ENCODE peak calls at places on chromosomes 1 and 21, in four cellular contexts. M is prostate gland, V is heart right ventricle, H is small intestine. Q is an unnamed sample.

GRCh38 chr1:162661336-162661735 is 29.1 kb downstream of the DDR2 start:
- DNase-seq in M (no peak), V (no peak), H (no peak), Q (no peak)

GRCh38 chr1:100785399-100786082 is 66.0 kb downstream of the VCAM1 start:
- DNase-seq in M (no peak), V (no peak), H (no peak), Q (no peak)

GRCh38 chr1:189567890-189568289 is 909.8 kb downstream of the BRINP3 start:
- DNase-seq in M (no peak), V (no peak), H (no peak), Q (no peak)

GRCh38 chr1:118989006-118989736 is 1.0 kb upstream of the TBX15 start:
- DNase-seq in M (no peak), V (no peak), H (no peak), Q (no peak)

GRCh38 chr1:197695961-197696360 is 79.3 kb downstream of the DENND1B start:
- DNase-seq in M (no peak), V (no peak), H (no peak), Q (no peak)

GRCh38 chr21:45560106-45561021 is 18.1 kb upstream of the SLC19A1 start:
- DNase-seq in M (no peak), V (no peak), H (no peak), Q (no peak)

GRCh38 chr1:219340796-219341195 is 167.1 kb downstream of the LYPLAL1 start:
- DNase-seq in M (no peak), V (no peak), H (no peak), Q (no peak)

GRCh38 chr1:14220324-14220723 is 378.2 kb upstream of the KAZN start:
- DNase-seq in M (no peak), V (no peak), H (no peak), Q (no peak)

GRCh38 chr21:26077523-26077922 is 93.0 kb downstream of the APP start:
- DNase-seq in M (no peak), V (no peak), H (no peak), Q (no peak)

GRCh38 chr1:46411601-46412341 is 17.7 kb downstream of the FAAH start:
- DNase-seq in M (no peak), V (no peak), H (no peak), Q (no peak)

DNA sequence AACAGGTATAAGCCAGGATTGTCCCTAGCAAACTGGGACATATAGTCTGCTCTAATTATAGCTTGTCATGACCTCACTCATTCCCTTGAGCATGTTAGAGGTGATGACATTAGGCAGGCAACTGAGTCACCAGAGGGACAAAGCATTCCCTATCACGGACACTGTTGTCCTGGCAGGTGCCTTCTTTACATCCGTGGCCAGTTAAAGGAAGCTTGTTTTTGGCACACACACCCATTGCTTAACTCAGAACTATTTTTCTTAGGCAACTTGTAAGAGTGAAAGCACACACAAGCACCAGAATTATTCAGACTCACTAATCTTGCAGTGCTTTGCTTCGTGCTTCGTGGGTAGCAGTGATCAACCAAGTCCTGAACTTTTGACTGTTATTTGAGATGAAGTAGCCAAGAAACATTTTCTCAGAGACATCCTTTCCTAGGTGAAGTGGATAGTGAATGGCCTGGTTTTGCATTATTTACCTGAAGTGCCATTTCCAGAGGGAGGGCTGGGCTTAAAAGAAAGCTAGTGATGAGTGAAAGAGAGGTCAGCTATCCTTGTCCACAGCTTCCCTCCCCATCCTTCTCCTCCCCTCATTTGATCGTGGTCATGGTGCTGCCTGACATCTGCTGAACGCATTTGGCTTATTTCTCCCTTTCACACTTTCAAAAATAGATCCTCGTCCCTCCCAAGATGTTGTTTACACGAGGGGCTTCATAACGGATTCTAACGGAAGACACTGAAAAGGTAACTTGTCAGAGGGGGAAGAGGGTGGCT is 65.9 kb downstream of the PRRX1 start:
- DNase-seq in M (no peak), V (peak), H (no peak), Q (peak)
- H3K27ac ChIP-seq in M (no peak), V (peak), H (no peak), Q (peak)

GRCh38 chr1:18511469-18511997 is 30.8 kb downstream of the KLHDC7A start:
- DNase-seq in M (no peak), V (no peak), H (no peak), Q (no peak)

GRCh38 chr1:18513995-18514394 is 33.3 kb downstream of the KLHDC7A start:
- DNase-seq in M (peak), V (no peak), H (no peak), Q (no peak)

GRCh38 chr1:18512883-18513282 is 32.2 kb downstream of the KLHDC7A start:
- DNase-seq in M (no peak), V (no peak), H (no peak), Q (no peak)

GRCh38 chr1:18516473-18516872 is 35.7 kb downstream of the KLHDC7A start:
- DNase-seq in M (no peak), V (no peak), H (no peak), Q (no peak)

GRCh38 chr1:18515120-18515667 is 34.5 kb downstream of the KLHDC7A start:
- DNase-seq in M (no peak), V (no peak), H (no peak), Q (no peak)
- H3K27ac ChIP-seq in M (no peak), V (no peak), H (no peak), Q (no peak)

DNA sequence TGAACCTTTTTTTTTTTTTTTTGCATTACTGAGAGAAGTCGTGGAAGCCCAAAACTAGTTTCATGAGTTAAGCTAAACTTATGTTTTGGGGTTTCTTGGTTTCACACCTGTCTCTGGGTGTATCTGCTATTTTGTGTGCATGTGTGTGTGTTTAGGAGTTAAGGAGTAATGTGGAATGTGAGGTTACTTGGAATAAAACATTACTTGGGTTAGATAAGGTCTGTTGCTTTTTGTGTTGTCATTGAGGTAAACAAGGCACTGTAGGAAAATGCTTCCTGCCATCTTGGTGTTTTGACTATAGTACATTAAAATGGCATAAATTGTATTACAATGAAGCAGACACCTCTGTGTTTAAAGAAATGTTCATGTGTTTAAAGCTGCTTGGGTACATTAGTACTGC is 2.9 kb downstream of the TENT5C start:
- DNase-seq in M (no peak), V (no peak), H (no peak), Q (no peak)
- H3K27ac ChIP-seq in M (no peak), V (peak), H (no peak), Q (peak)

DNA sequence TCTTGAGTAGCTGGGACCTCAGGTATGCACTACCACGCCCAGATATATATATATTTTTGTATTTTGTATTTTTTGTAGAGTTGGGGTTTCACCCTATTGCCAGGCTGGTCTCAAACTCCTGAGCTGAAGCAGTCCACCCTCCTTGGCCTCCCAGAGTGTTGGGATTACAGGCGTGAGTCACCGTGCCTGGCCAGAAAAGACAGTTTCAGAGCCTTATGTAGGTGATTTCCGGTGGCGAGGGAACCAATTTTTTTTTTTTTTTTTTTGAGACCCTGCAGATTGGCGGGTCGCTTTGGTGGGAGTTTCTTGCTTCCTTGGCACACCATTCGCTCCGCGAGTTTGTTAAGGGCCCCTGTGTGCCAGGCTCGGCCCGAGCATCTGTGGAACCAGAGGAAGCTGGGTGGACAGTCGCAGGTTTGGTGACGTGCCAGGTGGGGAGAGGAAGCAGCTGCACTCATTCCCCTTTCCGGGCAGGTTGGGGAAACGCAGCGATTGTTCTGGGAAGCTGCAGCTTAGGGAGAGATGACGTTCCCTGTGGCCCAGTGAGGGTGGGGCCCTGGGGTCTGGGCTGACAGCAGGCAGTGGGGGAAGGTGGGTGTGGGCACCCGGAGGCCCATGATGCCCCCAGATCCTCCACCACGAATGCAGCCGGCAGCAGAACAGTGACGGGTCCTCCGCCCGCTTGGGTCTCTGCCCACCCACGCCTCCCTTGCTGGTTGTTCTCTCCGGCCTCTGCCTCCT is 25.1 kb downstream of the SPSB1 start:
- DNase-seq in M (no peak), V (peak), H (no peak), Q (no peak)
- H3K27ac ChIP-seq in M (no peak), V (no peak), H (peak), Q (no peak)

GRCh38 chr1:94101613-94101940 is 19.4 kb downstream of the ABCA4 start:
- DNase-seq in M (peak), V (no peak), H (no peak), Q (no peak)

GRCh38 chr1:94100785-94101612 is 19.9 kb downstream of the ABCA4 start:
- DNase-seq in M (peak), V (no peak), H (no peak), Q (no peak)

GRCh38 chr1:94098585-94099111 is 22.3 kb downstream of the ABCA4 start:
- DNase-seq in M (no peak), V (no peak), H (peak), Q (no peak)

GRCh38 chr1:94100129-94100784 is 20.7 kb downstream of the ABCA4 start:
- DNase-seq in M (no peak), V (no peak), H (no peak), Q (no peak)

DNA sequence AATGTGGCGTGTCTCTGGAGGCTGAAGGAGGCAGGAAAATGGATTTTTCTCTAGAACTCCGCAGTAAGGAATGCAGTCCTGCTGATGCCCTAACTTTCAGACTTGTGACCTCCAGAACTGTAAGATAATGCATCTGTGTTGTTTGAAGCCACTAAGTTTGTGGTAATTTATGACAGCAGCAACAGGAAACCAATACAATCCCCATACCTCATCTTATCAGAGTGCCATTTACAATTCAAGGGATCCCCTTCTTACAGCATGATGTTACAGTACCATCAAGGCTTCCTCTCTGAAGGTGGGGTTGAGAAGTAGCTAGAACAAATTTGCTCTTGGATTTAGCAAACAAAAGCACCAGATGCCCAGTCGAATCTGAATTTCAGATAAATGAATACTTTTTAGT is 21.6 kb downstream of the ABCA4 start:
- DNase-seq in M (no peak), V (no peak), H (no peak), Q (no peak)
- H3K27ac ChIP-seq in M (no peak), V (no peak), H (no peak), Q (no peak)

DNA sequence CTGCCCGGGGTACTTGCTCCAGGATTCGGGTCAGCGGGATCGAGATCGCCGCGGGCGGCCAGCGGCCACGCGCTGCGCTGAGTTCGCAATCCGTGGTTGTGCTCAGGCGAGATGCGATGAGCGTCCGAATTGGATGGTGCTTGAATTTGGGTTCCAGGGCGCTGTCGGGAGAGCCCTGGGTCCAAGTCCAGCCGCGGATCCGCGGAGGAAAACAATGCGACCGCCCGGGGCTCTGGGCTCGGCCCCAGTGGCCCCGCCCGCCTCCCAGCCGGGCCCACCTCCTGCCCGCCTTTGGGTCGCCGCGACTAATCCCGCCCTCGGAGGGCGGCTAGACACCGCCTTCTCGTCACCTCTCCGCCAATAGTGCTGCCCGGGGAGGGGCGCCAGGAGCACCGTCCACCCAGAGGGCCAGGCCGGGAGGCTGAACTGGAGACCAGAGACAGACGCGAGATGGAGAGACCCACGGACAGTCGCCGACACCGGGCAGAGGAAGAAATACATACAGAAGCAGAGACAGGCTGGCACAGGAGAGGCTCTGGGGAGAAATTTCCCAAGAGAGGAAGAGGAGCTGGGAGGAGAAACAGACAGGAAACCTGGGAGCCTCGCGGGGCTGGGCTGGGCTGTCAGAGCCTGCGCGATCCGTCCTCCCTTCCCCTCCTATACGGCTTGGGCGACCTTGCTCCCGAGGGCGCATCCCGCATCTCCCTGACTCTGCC is at the start of gene SEMA6C:
- DNase-seq in M (peak), V (peak), H (peak), Q (peak)
- H3K27ac ChIP-seq in M (peak), V (peak), H (peak), Q (peak)

DNA sequence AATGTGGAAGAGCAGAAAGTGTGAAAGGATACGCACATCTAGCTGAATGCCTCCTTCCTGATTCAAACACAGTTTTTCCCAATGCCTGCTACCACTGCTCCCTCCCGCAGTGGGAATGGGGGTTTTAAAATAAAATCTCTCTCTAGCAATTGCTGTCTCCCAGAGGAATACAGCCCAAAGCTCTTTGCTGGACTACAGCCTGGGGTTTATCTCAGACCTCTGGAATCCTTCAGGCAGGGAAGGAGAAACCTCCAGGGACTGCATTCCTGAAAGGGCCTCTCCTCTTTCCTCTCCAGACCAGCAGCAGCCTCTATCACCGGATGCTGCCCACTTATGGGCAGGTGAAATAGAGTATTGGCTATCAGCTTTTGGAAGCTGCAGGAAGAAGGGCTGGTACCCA is 6.3 kb downstream of the IER5 start:
- DNase-seq in M (no peak), V (peak), H (no peak), Q (peak)
- H3K27ac ChIP-seq in M (peak), V (no peak), H (no peak), Q (peak)

DNA sequence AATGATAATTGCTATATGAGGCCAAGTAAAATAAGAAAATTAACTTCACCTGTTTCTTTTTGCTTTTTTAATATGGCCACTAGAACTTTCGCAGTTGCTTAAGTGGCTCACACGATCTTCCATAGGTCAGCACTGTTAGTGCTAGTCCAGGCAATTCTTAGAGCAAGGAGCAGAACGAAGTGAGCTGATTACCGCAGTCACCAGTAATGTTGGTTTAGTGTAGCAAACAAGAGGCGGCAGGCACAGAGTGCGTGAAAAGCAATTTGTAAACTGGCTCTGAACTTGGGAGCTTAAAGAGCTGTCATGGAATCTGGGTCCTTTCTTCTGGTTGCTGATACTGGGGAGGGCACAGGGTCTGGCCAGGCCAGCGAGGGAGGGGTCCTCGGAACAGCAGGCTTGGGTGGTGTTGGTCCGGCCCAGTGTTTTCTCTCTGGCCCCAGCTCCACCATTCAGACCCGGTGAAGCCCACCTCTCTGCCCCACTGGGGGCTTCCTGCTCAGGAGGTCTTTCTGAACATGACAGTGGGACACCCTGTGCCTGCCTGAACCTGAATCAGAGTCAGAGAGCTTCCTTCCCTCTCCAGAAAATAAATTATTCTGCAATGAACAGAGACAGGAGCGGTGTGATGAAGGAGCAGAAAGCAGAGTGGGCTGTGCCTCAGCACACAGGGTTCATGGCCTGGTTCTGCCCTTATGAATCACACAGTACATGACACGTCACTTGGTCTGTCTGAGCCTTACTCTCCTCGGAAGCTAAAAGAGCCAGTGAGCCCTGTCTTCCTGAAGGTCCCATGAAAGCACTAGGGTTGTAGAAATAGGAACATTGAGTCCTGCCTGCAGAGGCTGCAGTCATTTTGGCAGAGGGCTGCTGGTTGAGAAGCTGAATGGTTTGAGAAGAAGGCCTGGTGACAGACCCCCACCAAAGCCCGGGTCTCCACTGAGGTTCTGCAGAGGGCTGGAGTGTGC is 11.9 kb downstream of the ETS2 start:
- DNase-seq in M (no peak), V (no peak), H (peak), Q (no peak)
- H3K27ac ChIP-seq in M (peak), V (no peak), H (peak), Q (peak)

GRCh38 chr1:27525296-27526271 is 35.6 kb upstream of the WASF2 start:
- DNase-seq in M (no peak), V (peak), H (no peak), Q (peak)
- H3K27ac ChIP-seq in M (peak), V (peak), H (peak), Q (peak)

GRCh38 chr1:229998980-229999379 is 68.1 kb upstream of the GALNT2 start:
- DNase-seq in M (no peak), V (peak), H (no peak), Q (no peak)
- H3K27ac ChIP-seq in M (no peak), V (no peak), H (no peak), Q (no peak)